ENCODE peak calls at places on chromosomes 5 and 9, in five cellular contexts. T, L, R, P and H are unnamed samples.

GRCh38 chr5:179167871-179168451 is 107.8 kb downstream of the ZNF354C start:
- DNase-seq in P (no peak), R (no peak), L (no peak), T (no peak), H (no peak)

GRCh38 chr9:134163374-134164196 is 779 bp downstream of the RNU6ATAC start:
- DNase-seq in P (no peak), T (no peak), L (peak), R (peak), H (peak)

GRCh38 chr5:164742025-164742424 is 1236.6 kb downstream of the MAT2B start:
- DNase-seq in P (no peak), T (no peak), L (no peak), R (no peak), H (no peak)

GRCh38 chr5:87266914-87267573 is 639 bp upstream of the RASA1 start:
- DNase-seq in R (no peak), P (no peak), T (no peak), L (no peak), H (no peak)

GRCh38 chr9:129702563-129702962 is 37.1 kb downstream of the PRRX2 start:
- DNase-seq in L (no peak), P (no peak), R (peak), T (peak), H (no peak)

GRCh38 chr5:107704686-107705389 is 34.1 kb upstream of the EFNA5 start:
- DNase-seq in P (peak), L (no peak), T (no peak), R (no peak), H (no peak)

GRCh38 chr5:53520813-53521212 is 39.6 kb upstream of the NDUFS4 start:
- DNase-seq in P (no peak), R (no peak), L (no peak), T (no peak), H (no peak)

GRCh38 chr9:93513606-93514005 is 60.2 kb upstream of the FAM120AOS start:
- DNase-seq in T (no peak), R (no peak), P (no peak), L (no peak), H (no peak)

GRCh38 chr9:109730228-109730627 is 49.8 kb upstream of the PALM2AKAP2 start:
- DNase-seq in L (no peak), R (peak), P (no peak), T (no peak), H (no peak)

GRCh38 chr5:149018909-149019443 is 43.9 kb downstream of the SH3TC2 start:
- DNase-seq in T (peak), P (peak), R (no peak), L (no peak), H (no peak)

GRCh38 chr5:6783787-6784186 is 70.6 kb downstream of the TENT4A start:
- DNase-seq in T (no peak), P (no peak), L (peak), R (no peak), H (no peak)

GRCh38 chr5:75668988-75669760 is 48.1 kb downstream of the POC5 start:
- DNase-seq in T (no peak), P (peak), R (peak), L (no peak), H (no peak)

GRCh38 chr5:142445266-142445665 is 120.4 kb upstream of the SPRY4 start:
- DNase-seq in L (no peak), P (no peak), R (no peak), T (no peak), H (no peak)

GRCh38 chr9:124792976-124793594 is 16.2 kb downstream of the OLFML2A start:
- DNase-seq in P (no peak), L (no peak), R (no peak), T (peak), H (peak)

GRCh38 chr9:129929467-129930125 is 94.3 kb downstream of the USP20 start:
- DNase-seq in R (no peak), T (no peak), L (no peak), P (peak), H (no peak)

GRCh38 chr9:137243626-137244485 is 2.8 kb downstream of the TUBB4B start:
- DNase-seq in L (no peak), R (peak), P (no peak), T (no peak), H (no peak)
- H3K4me3 ChIP-seq in L (no peak), R (no peak), P (no peak), T (no peak), H (no peak)

GRCh38 chr5:157561105-157561504 is 14.5 kb downstream of the ADAM19 start:
- DNase-seq in R (no peak), T (no peak), L (no peak), P (no peak), H (no peak)

GRCh38 chr5:157562111-157562581 is 13.4 kb downstream of the ADAM19 start:
- DNase-seq in T (no peak), P (no peak), L (no peak), R (no peak), H (no peak)

GRCh38 chr5:157566902-157567489 is 8.6 kb downstream of the ADAM19 start:
- DNase-seq in L (no peak), T (no peak), R (no peak), P (no peak), H (no peak)

GRCh38 chr5:157563373-157564148 is 12.0 kb downstream of the ADAM19 start:
- DNase-seq in R (no peak), T (peak), L (no peak), P (no peak), H (no peak)

DNA sequence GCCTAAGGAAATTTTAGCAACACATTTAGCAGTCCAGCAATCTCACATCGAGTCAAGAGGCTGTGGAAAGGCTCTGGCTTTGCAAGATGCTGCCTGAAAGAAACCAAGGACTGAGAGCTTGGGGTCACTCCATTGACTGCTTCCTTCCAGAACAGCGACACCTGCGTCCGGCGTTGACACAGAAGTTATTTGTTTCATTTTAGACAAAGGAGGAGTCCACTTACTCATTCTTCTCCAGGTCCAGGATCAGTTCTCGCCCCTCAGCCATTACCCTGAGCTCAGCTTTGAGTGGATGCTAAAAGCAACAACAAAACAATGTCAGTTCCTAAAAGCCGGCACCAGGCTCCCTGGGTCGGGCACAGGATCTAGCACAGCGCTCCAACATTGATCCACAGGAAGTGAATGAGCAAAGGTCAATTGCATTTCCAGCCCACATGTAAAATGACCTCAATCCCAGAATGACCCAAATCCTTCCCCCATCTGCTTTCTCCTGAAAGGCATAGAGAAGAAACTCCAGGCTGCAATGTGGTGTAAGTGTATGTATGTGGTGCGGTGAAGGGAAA is 11.3 kb downstream of the ADAM19 start:
- DNase-seq in T (no peak), R (no peak), P (no peak), L (no peak), H (no peak)
- TF ChIP-seq CTCF in T (no peak), R (no peak), P (no peak), L (peak), H (no peak)

GRCh38 chr9:136996361-136997281 is at the start of gene CLIC3:
- DNase-seq in T (no peak), P (peak), R (peak), L (no peak), H (peak)
- H3K4me3 ChIP-seq in T (no peak), P (no peak), R (no peak), L (peak), H (no peak)

GRCh38 chr9:126397056-126397455 is 70.4 kb downstream of the MVB12B start:
- DNase-seq in L (no peak), R (peak), T (no peak), P (no peak), H (no peak)
- TF ChIP-seq CTCF in L (no peak), R (peak), T (no peak), P (peak), H (no peak)